ENCODE peak calls at places on chromosomes 7 and 10, in four cellular contexts. One of them, this sample, is unnamed.

GRCh38 chr7:100949931-100950443 is 653 bp downstream of the MUC3A start:
- DNase-seq in fibroblast of the conjunctiva: no peak
- DNase-seq in stimulated activated CD8-positive, alpha-beta memory T cell treated with anti-CD3 and anti-CD28 coated beads, Interleukin-4, amount 100 ng/mL, for 48 hours: no peak
- DNase-seq in IMR-90: no peak
- DNase-seq in this sample: no peak

GRCh38 chr10:80829151-80829550 is 291.4 kb downstream of the SH2D4B start:
- DNase-seq in IMR-90: no peak
- DNase-seq in fibroblast of the conjunctiva: no peak
- DNase-seq in stimulated activated CD8-positive, alpha-beta memory T cell treated with anti-CD3 and anti-CD28 coated beads, Interleukin-4, amount 100 ng/mL, for 48 hours: no peak
- DNase-seq in this sample: no peak

GRCh38 chr10:17115683-17116082 is 13.9 kb downstream of the CUBN start:
- DNase-seq in stimulated activated CD8-positive, alpha-beta memory T cell treated with anti-CD3 and anti-CD28 coated beads, Interleukin-4, amount 100 ng/mL, for 48 hours: no peak
- DNase-seq in fibroblast of the conjunctiva: no peak
- DNase-seq in IMR-90: peak; percentile 51
- DNase-seq in this sample: peak; percentile 71

GRCh38 chr10:30988831-30989458 is 42.7 kb downstream of the ZNF438 start:
- DNase-seq in stimulated activated CD8-positive, alpha-beta memory T cell treated with anti-CD3 and anti-CD28 coated beads, Interleukin-4, amount 100 ng/mL, for 48 hours: no peak
- DNase-seq in fibroblast of the conjunctiva: no peak
- DNase-seq in IMR-90: peak; percentile 57
- DNase-seq in this sample: no peak

GRCh38 chr7:99860281-99861127 is 16.3 kb downstream of the OR2AE1 start:
- DNase-seq in stimulated activated CD8-positive, alpha-beta memory T cell treated with anti-CD3 and anti-CD28 coated beads, Interleukin-4, amount 100 ng/mL, for 48 hours: no peak
- DNase-seq in fibroblast of the conjunctiva: peak; percentile 47
- DNase-seq in IMR-90: peak; percentile 52
- DNase-seq in this sample: peak; percentile 23

GRCh38 chr7:50047716-50048115 is 45.3 kb downstream of the ZPBP start:
- DNase-seq in IMR-90: no peak
- DNase-seq in stimulated activated CD8-positive, alpha-beta memory T cell treated with anti-CD3 and anti-CD28 coated beads, Interleukin-4, amount 100 ng/mL, for 48 hours: no peak
- DNase-seq in fibroblast of the conjunctiva: no peak
- DNase-seq in this sample: no peak

GRCh38 chr7:148987010-148987750 is 41.1 kb downstream of the PDIA4 start:
- DNase-seq in fibroblast of the conjunctiva: peak; percentile 86
- DNase-seq in IMR-90: peak; percentile 91
- DNase-seq in stimulated activated CD8-positive, alpha-beta memory T cell treated with anti-CD3 and anti-CD28 coated beads, Interleukin-4, amount 100 ng/mL, for 48 hours: peak; percentile 86
- DNase-seq in this sample: peak; percentile 84

GRCh38 chr7:20217193-20217948 is at the start of gene MACC1:
- DNase-seq in stimulated activated CD8-positive, alpha-beta memory T cell treated with anti-CD3 and anti-CD28 coated beads, Interleukin-4, amount 100 ng/mL, for 48 hours: no peak
- DNase-seq in fibroblast of the conjunctiva: no peak
- DNase-seq in IMR-90: no peak
- DNase-seq in this sample: no peak

GRCh38 chr10:2979267-2979660 is 88.1 kb upstream of the PFKP start:
- DNase-seq in stimulated activated CD8-positive, alpha-beta memory T cell treated with anti-CD3 and anti-CD28 coated beads, Interleukin-4, amount 100 ng/mL, for 48 hours: no peak
- DNase-seq in fibroblast of the conjunctiva: peak; percentile 27
- DNase-seq in IMR-90: peak; percentile 27
- DNase-seq in this sample: no peak

GRCh38 chr7:120925392-120925791 is 25.2 kb upstream of the ING3 start:
- DNase-seq in fibroblast of the conjunctiva: no peak
- DNase-seq in stimulated activated CD8-positive, alpha-beta memory T cell treated with anti-CD3 and anti-CD28 coated beads, Interleukin-4, amount 100 ng/mL, for 48 hours: no peak
- DNase-seq in IMR-90: peak; percentile 8
- DNase-seq in this sample: no peak

GRCh38 chr10:14601872-14602725 is 172.6 kb downstream of the FAM107B start:
- DNase-seq in stimulated activated CD8-positive, alpha-beta memory T cell treated with anti-CD3 and anti-CD28 coated beads, Interleukin-4, amount 100 ng/mL, for 48 hours: peak; percentile 64
- DNase-seq in fibroblast of the conjunctiva: no peak
- DNase-seq in IMR-90: peak; percentile 84
- DNase-seq in this sample: peak; percentile 61

GRCh38 chr10:118036281-118036875 is 10.4 kb downstream of the RAB11FIP2 start:
- DNase-seq in stimulated activated CD8-positive, alpha-beta memory T cell treated with anti-CD3 and anti-CD28 coated beads, Interleukin-4, amount 100 ng/mL, for 48 hours: no peak
- DNase-seq in IMR-90: no peak
- DNase-seq in fibroblast of the conjunctiva: no peak
- DNase-seq in this sample: no peak

GRCh38 chr7:93574646-93575554 is at the start of gene CALCR:
- DNase-seq in fibroblast of the conjunctiva: no peak
- DNase-seq in IMR-90: no peak
- DNase-seq in stimulated activated CD8-positive, alpha-beta memory T cell treated with anti-CD3 and anti-CD28 coated beads, Interleukin-4, amount 100 ng/mL, for 48 hours: no peak
- DNase-seq in this sample: peak; percentile 7

GRCh38 chr7:159280008-159280407 is 135.3 kb upstream of the VIPR2 start:
- DNase-seq in IMR-90: no peak
- DNase-seq in stimulated activated CD8-positive, alpha-beta memory T cell treated with anti-CD3 and anti-CD28 coated beads, Interleukin-4, amount 100 ng/mL, for 48 hours: no peak
- DNase-seq in fibroblast of the conjunctiva: no peak
- DNase-seq in this sample: no peak

GRCh38 chr7:98418636-98419315 is 17.9 kb upstream of the BAIAP2L1 start:
- DNase-seq in stimulated activated CD8-positive, alpha-beta memory T cell treated with anti-CD3 and anti-CD28 coated beads, Interleukin-4, amount 100 ng/mL, for 48 hours: peak; percentile 53
- DNase-seq in fibroblast of the conjunctiva: peak; percentile 75
- DNase-seq in IMR-90: peak; percentile 98
- DNase-seq in this sample: peak; percentile 97

GRCh38 chr10:70866424-70866823 is 21.9 kb downstream of the PCBD1 start:
- DNase-seq in IMR-90: no peak
- DNase-seq in fibroblast of the conjunctiva: no peak
- DNase-seq in stimulated activated CD8-positive, alpha-beta memory T cell treated with anti-CD3 and anti-CD28 coated beads, Interleukin-4, amount 100 ng/mL, for 48 hours: no peak
- DNase-seq in this sample: no peak

GRCh38 chr10:5108658-5109416 is 14.6 kb downstream of the AKR1C3 start:
- DNase-seq in IMR-90: no peak
- DNase-seq in stimulated activated CD8-positive, alpha-beta memory T cell treated with anti-CD3 and anti-CD28 coated beads, Interleukin-4, amount 100 ng/mL, for 48 hours: no peak
- DNase-seq in fibroblast of the conjunctiva: no peak
- DNase-seq in this sample: no peak

GRCh38 chr10:59708816-59709471 is 706 bp downstream of the SLC16A9 start:
- DNase-seq in stimulated activated CD8-positive, alpha-beta memory T cell treated with anti-CD3 and anti-CD28 coated beads, Interleukin-4, amount 100 ng/mL, for 48 hours: peak; percentile 27
- DNase-seq in fibroblast of the conjunctiva: no peak
- DNase-seq in IMR-90: no peak
- DNase-seq in this sample: peak; percentile 14

GRCh38 chr7:79090543-79090942 is 362.9 kb downstream of the MAGI2 start:
- DNase-seq in stimulated activated CD8-positive, alpha-beta memory T cell treated with anti-CD3 and anti-CD28 coated beads, Interleukin-4, amount 100 ng/mL, for 48 hours: no peak
- DNase-seq in IMR-90: peak; percentile 55
- DNase-seq in fibroblast of the conjunctiva: no peak
- DNase-seq in this sample: peak; percentile 6